ENCODE peak calls at places on chromosome 17, in four cellular contexts. S is endothelial cell of umbilical vein, E is islet precursor cell, M is tibial artery. W is an unnamed sample.

GRCh38 chr17:36879027-36879426 is 58.2 kb upstream of the LHX1 start:
- DNase-seq in M (no peak), E (no peak), S (no peak), W (no peak)

GRCh38 chr17:46099865-46100264 is 93.4 kb downstream of the KANSL1 start:
- DNase-seq in E (no peak), S (no peak), M (no peak), W (no peak)

GRCh38 chr17:28949185-28950016 is 1.9 kb downstream of the PHF12 start:
- DNase-seq in S (peak), M (peak), E (peak), W (no peak)

GRCh38 chr17:28416703-28417311 is 10.8 kb upstream of the SLC46A1 start:
- DNase-seq in M (no peak), S (peak), E (peak), W (no peak)

GRCh38 chr17:57324646-57325045 is 68.3 kb downstream of the MSI2 start:
- DNase-seq in S (no peak), E (no peak), M (no peak), W (no peak)

GRCh38 chr17:66855204-66855603 is 20.3 kb downstream of the CACNG5 start:
- DNase-seq in S (no peak), E (no peak), M (no peak), W (no peak)

GRCh38 chr17:74923538-74924249 is 379 bp upstream of the OTOP2 start:
- DNase-seq in S (peak), E (peak), M (no peak), W (peak)

GRCh38 chr17:18107971-18108370 is 585 bp upstream of the MYO15A start:
- DNase-seq in M (no peak), E (no peak), S (no peak), W (no peak)

GRCh38 chr17:2034806-2035548 is 5.0 kb downstream of the DPH1 start:
- DNase-seq in M (no peak), E (no peak), S (no peak), W (no peak)

GRCh38 chr17:32876414-32877163 is at the start of gene MYO1D:
- DNase-seq in M (peak), S (no peak), E (peak), W (no peak)

GRCh38 chr17:32323784-32324590 is 18.0 kb downstream of the C17orf75 start:
- DNase-seq in S (peak), M (no peak), E (no peak), W (no peak)

GRCh38 chr17:81885869-81886548 is 5.4 kb downstream of the ALYREF start:
- DNase-seq in M (peak), E (no peak), S (no peak), W (no peak)

GRCh38 chr17:6195123-6195522 is 124.9 kb downstream of the WSCD1 start:
- DNase-seq in E (peak), M (no peak), S (peak), W (no peak)

GRCh38 chr17:78921437-78921971 is 3.7 kb downstream of the TIMP2 start:
- DNase-seq in M (peak), E (peak), S (no peak), W (no peak)

GRCh38 chr17:28763804-28764266 is 20.0 kb downstream of the TRAF4 start:
- DNase-seq in M (peak), E (peak), S (peak), W (peak)

GRCh38 chr17:73292031-73292531 is 19.7 kb downstream of the CDC42EP4 start:
- DNase-seq in S (peak), E (peak), M (peak), W (no peak)

GRCh38 chr17:38533706-38534497 is 71.8 kb downstream of the SRCIN1 start:
- DNase-seq in E (peak), M (no peak), S (no peak), W (no peak)

GRCh38 chr17:5919104-5919503 is 151.1 kb upstream of the WSCD1 start:
- DNase-seq in M (no peak), S (no peak), E (peak), W (no peak)

GRCh38 chr17:74852237-74853047 is 7.2 kb downstream of the GRIN2C start:
- DNase-seq in M (no peak), E (peak), S (no peak), W (no peak)

GRCh38 chr17:4852504-4853075 is 19.4 kb downstream of the MINK1 start:
- DNase-seq in S (peak), E (no peak), M (no peak), W (no peak)

GRCh38 chr17:37737081-37737480 is 7.8 kb downstream of the HNF1B start:
- DNase-seq in M (no peak), S (no peak), E (no peak), W (no peak)

GRCh38 chr17:67035131-67036083 is 8.9 kb upstream of the CACNG1 start:
- DNase-seq in E (no peak), M (no peak), S (no peak), W (no peak)

GRCh38 chr17:58665946-58666857 is 25.6 kb downstream of the TEX14 start:
- DNase-seq in M (no peak), E (no peak), S (peak), W (no peak)

GRCh38 chr17:50169121-50169764 is 3.4 kb downstream of the SGCA start:
- DNase-seq in S (peak), M (no peak), E (peak), W (no peak)

GRCh38 chr17:16352303-16352837 is 899 bp downstream of the CENPV start:
- DNase-seq in E (peak), M (peak), S (peak), W (no peak)

GRCh38 chr17:57296231-57296630 is 39.9 kb downstream of the MSI2 start:
- DNase-seq in M (no peak), S (no peak), E (peak), W (no peak)

GRCh38 chr17:8728251-8728925 is 16.2 kb downstream of the CCDC42 start:
- DNase-seq in S (no peak), M (peak), E (peak), W (no peak)

GRCh38 chr17:82486186-82487084 is 27.9 kb downstream of the NARF start:
- DNase-seq in S (no peak), E (peak), M (no peak), W (no peak)

GRCh38 chr17:19258371-19258770 is 21.2 kb downstream of the EPN2 start:
- DNase-seq in S (peak), E (no peak), M (no peak), W (no peak)

GRCh38 chr17:43019418-43019817 is 2.8 kb downstream of the VAT1 start:
- DNase-seq in E (no peak), S (no peak), M (no peak), W (no peak)

GRCh38 chr17:82613283-82614094 is 34.8 kb downstream of the WDR45B start:
- DNase-seq in S (no peak), E (peak), M (no peak), W (no peak)

GRCh38 chr17:50584116-50584515 is 23.6 kb downstream of the CACNA1G start:
- DNase-seq in S (no peak), M (no peak), E (no peak), W (no peak)

W was measured in tibial nerve.